ENCODE peak calls at places on chromosomes 5 and 9, in four cellular contexts. K is uterus, X is choroid plexus epithelial cell, I is mucosa of descending colon. M is an unnamed sample.

GRCh38 chr5:14417792-14418765 is 163.5 kb upstream of the OTULINL start:
- DNase-seq in K (no peak), I (no peak), X (peak), M (no peak)

GRCh38 chr5:35890021-35890740 is 33.5 kb downstream of the IL7R start:
- DNase-seq in I (no peak), X (peak), K (no peak), M (no peak)

GRCh38 chr9:120394058-120394669 is 185.8 kb downstream of the CDK5RAP2 start:
- DNase-seq in K (no peak), I (no peak), X (peak), M (no peak)

GRCh38 chr5:10981927-10982326 is 220.9 kb upstream of the DAP start:
- DNase-seq in I (no peak), X (no peak), K (no peak), M (no peak)

GRCh38 chr5:122756263-122756911 is 18.5 kb upstream of the SNX2 start:
- DNase-seq in X (peak), K (no peak), I (no peak), M (peak)

GRCh38 chr5:134133213-134133994 is 18.9 kb downstream of the TCF7 start:
- DNase-seq in X (no peak), I (peak), K (peak), M (no peak)

GRCh38 chr5:179886190-179886589 is 21.5 kb downstream of the TBC1D9B start:
- DNase-seq in I (no peak), X (no peak), K (no peak), M (no peak)

GRCh38 chr5:177426566-177427210 is at the start of gene GRK6:
- DNase-seq in X (no peak), K (peak), I (peak), M (peak)

GRCh38 chr5:172708183-172708505 is 62.9 kb downstream of the DUSP1 start:
- DNase-seq in K (no peak), I (no peak), X (no peak), M (no peak)

GRCh38 chr9:29806941-29807625 is 2233.8 kb upstream of the C9orf72 start:
- DNase-seq in I (no peak), K (no peak), X (no peak), M (no peak)

GRCh38 chr9:110258671-110259070 is 2.4 kb upstream of the TXN start:
- DNase-seq in X (no peak), I (no peak), K (no peak), M (peak)

GRCh38 chr9:20189871-20190270 is 401.0 kb upstream of the SLC24A2 start:
- DNase-seq in K (no peak), X (no peak), I (no peak), M (no peak)

GRCh38 chr5:39106332-39106731 is 32.1 kb upstream of the RICTOR start:
- DNase-seq in X (peak), I (no peak), K (no peak), M (no peak)

DNA sequence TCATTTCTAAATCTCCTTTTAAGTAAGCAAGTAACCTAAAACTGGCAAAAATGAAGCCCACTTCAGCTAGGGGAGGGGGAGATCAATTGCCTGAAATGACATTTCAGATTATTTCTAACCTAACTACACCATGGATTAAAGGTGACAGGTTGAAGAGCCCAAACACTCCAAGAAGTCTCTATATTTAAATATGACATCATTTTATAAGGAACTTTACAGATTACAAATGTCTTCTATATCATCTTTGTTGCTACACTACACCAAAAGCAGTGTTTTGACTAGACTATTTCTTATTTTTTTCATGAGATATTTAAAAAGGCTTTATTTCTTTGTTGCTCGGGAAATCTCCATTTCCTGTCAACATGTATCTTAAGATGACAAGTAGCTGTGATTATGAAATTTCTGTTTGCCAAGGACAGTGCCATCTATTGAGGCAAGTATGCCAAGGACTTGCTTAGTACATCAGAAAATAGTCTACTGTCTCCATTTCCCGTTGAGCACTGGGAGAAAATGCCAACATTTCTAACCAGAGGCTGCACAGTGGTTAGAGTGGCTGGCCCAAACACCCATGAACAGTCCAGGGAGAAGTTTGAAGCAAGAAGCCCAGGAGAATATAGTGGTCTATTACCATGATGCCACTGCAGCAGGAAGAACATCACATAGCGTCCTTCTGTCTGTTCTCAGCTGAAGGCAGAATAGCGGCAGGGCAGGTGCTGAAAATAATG is 93.4 kb upstream of the ITGA2 start:
- DNase-seq in K (no peak), I (no peak), X (no peak), M (no peak)
- TF ChIP-seq CTCF in K (no peak), I (no peak), X (no peak), M (no peak)

GRCh38 chr9:103169798-103170197 is 174.7 kb downstream of the CYLC2 start:
- DNase-seq in X (no peak), K (no peak), I (no peak), M (no peak)
- TF ChIP-seq CTCF in X (no peak), K (no peak), I (no peak), M (no peak)

DNA sequence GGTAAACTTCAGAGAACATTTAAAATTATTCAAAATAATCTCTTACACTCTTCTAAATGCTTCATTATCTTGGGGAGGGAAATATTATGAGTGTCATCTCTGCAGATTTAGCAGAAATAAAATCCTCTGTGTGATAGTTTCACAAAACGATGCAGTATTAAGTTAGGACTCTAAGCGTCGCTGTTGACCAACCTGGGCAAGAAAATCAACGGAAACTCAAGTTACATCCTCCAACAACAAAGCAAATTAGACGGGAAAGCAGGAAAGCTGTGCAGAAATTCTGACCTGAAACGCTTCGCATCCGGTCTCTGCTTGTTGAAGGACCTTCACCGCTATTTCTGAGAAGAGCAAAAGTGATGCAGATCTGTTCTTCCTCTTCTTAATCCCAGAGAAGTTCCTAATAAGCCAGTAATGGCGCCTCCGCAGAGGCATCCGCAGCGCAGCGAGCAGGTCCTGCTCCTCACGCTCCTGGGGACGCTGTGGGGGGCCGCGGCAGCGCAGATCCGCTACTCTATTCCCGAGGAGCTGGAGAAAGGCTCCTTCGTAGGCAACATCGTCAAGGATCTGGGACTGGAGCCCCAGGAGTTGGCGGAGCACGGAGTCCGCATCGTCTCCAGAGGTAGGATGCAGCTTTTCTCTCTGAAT is at the start of gene PCDHGA6:
- DNase-seq in K (no peak), I (no peak), X (peak), M (no peak)
- TF ChIP-seq CTCF in K (peak), I (no peak), X (peak), M (peak)

GRCh38 chr9:136444102-136444501 is 4.5 kb upstream of the INPP5E start:
- DNase-seq in I (no peak), X (no peak), K (no peak), M (no peak)
- TF ChIP-seq CTCF in I (no peak), X (no peak), K (no peak), M (no peak)

GRCh38 chr9:32554107-32554506 is 1.7 kb upstream of the TOPORS start:
- DNase-seq in X (peak), I (no peak), K (no peak), M (no peak)

GRCh38 chr9:32552172-32552872 is at the start of the genes SMIM27 and TOPORS:
- DNase-seq in X (peak), K (peak), I (peak), M (peak)

GRCh38 chr9:32551491-32552049 is 557 bp upstream of the SMIM27 start:
- DNase-seq in X (peak), K (peak), I (no peak), M (peak)

GRCh38 chr9:32550609-32551490 is 1.3 kb upstream of the SMIM27 start:
- DNase-seq in X (peak), I (peak), K (peak), M (peak)

GRCh38 chr9:32550046-32550608 is 2.0 kb upstream of the SMIM27 start:
- DNase-seq in K (no peak), X (peak), I (no peak), M (peak)
- TF ChIP-seq CTCF in K (no peak), X (peak), I (no peak), M (no peak)

DNA sequence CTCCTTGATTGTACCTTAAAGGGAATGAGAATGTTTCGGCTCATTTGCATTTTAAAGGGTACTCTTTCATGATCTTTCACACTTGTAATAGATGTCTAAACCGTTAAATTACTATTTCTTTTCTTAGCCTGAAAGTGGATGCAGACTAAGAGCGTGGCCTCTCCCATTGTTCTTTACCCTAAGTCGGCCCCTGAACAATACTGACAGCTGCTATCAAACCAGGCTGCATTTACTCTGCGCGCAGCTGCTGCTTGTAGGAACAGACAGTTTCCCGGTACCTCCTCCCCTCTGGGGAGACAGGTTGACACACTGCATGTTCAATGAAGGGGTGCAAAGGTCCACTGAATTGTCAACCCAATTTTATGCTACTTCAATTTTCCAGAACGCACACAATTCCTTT is 39.9 kb downstream of the TLE1 start:
- DNase-seq in I (no peak), K (no peak), X (no peak), M (no peak)
- TF ChIP-seq CTCF in I (no peak), K (no peak), X (no peak), M (no peak)